ENCODE peak calls at places on chromosomes 6 and 20, in seven cellular contexts. One of them, this sample, is unnamed.

GRCh38 chr6:166629628-166630027 is 2.6 kb upstream of the RPS6KA2 start:
- DNase-seq in SK-N-SH: no peak
- DNase-seq in K562: peak; percentile 14
- DNase-seq in HCT116: no peak
- DNase-seq in HepG2: no peak
- DNase-seq in H1: no peak
- DNase-seq in GM12878: no peak
- DNase-seq in this sample: no peak

GRCh38 chr6:7334685-7335084 is 21.7 kb upstream of the SSR1 start:
- DNase-seq in SK-N-SH: no peak
- DNase-seq in K562: no peak
- DNase-seq in HCT116: no peak
- DNase-seq in HepG2: no peak
- DNase-seq in H1: no peak
- DNase-seq in GM12878: no peak
- DNase-seq in this sample: no peak

GRCh38 chr20:58398254-58398653 is 9.2 kb downstream of the VAPB start:
- DNase-seq in SK-N-SH: no peak
- DNase-seq in K562: no peak
- DNase-seq in HCT116: no peak
- DNase-seq in HepG2: no peak
- DNase-seq in H1: no peak
- DNase-seq in GM12878: no peak
- DNase-seq in this sample: no peak

GRCh38 chr6:502761-503160 is 111.2 kb downstream of the IRF4 start:
- DNase-seq in SK-N-SH: no peak
- DNase-seq in K562: no peak
- DNase-seq in HCT116: no peak
- DNase-seq in HepG2: no peak
- DNase-seq in H1: no peak
- DNase-seq in GM12878: no peak
- DNase-seq in this sample: no peak

GRCh38 chr6:157811476-157812173 is 11.4 kb upstream of the SNX9 start:
- DNase-seq in SK-N-SH: no peak
- DNase-seq in K562: peak; percentile 84
- DNase-seq in HCT116: no peak
- DNase-seq in HepG2: no peak
- DNase-seq in H1: no peak
- DNase-seq in GM12878: no peak
- DNase-seq in this sample: no peak

GRCh38 chr6:169851641-169852503 is 100.5 kb downstream of the ERMARD start:
- DNase-seq in SK-N-SH: no peak
- DNase-seq in K562: no peak
- DNase-seq in HCT116: no peak
- DNase-seq in HepG2: no peak
- DNase-seq in H1: peak; percentile 46
- DNase-seq in GM12878: no peak
- DNase-seq in this sample: no peak

GRCh38 chr6:1872649-1873131 is 263.0 kb downstream of the FOXC1 start:
- DNase-seq in SK-N-SH: peak; percentile 52
- DNase-seq in K562: no peak
- DNase-seq in HCT116: no peak
- DNase-seq in HepG2: no peak
- DNase-seq in H1: no peak
- DNase-seq in GM12878: no peak
- DNase-seq in this sample: no peak

GRCh38 chr6:52020961-52021570 is 66.3 kb downstream of the PKHD1 start:
- DNase-seq in SK-N-SH: peak; percentile 14
- DNase-seq in K562: peak; percentile 38
- DNase-seq in HCT116: peak; percentile 3
- DNase-seq in HepG2: peak; percentile 36
- DNase-seq in H1: no peak
- DNase-seq in GM12878: no peak
- DNase-seq in this sample: peak; percentile 42

GRCh38 chr6:115891111-115891669 is 169.5 kb downstream of the FRK start:
- DNase-seq in SK-N-SH: no peak
- DNase-seq in K562: no peak
- DNase-seq in HCT116: peak; percentile 15
- DNase-seq in HepG2: no peak
- DNase-seq in H1: no peak
- DNase-seq in GM12878: peak; percentile 70
- DNase-seq in this sample: no peak

GRCh38 chr6:5201271-5201670 is 59.5 kb downstream of the LYRM4 start:
- DNase-seq in SK-N-SH: no peak
- DNase-seq in K562: no peak
- DNase-seq in HCT116: no peak
- DNase-seq in HepG2: no peak
- DNase-seq in H1: no peak
- DNase-seq in GM12878: no peak
- DNase-seq in this sample: no peak

GRCh38 chr6:2412731-2413130 is 167.3 kb upstream of the GMDS start:
- DNase-seq in SK-N-SH: no peak
- DNase-seq in K562: no peak
- DNase-seq in HCT116: no peak
- DNase-seq in HepG2: no peak
- DNase-seq in H1: no peak
- DNase-seq in GM12878: no peak
- DNase-seq in this sample: no peak

GRCh38 chr6:115934145-115934544 is 126.5 kb downstream of the FRK start:
- DNase-seq in SK-N-SH: no peak
- DNase-seq in K562: no peak
- DNase-seq in HCT116: no peak
- DNase-seq in HepG2: no peak
- DNase-seq in H1: no peak
- DNase-seq in GM12878: no peak
- DNase-seq in this sample: no peak

GRCh38 chr20:54219751-54220426 is 12.0 kb downstream of the PFDN4 start:
- DNase-seq in SK-N-SH: peak; percentile 53
- DNase-seq in K562: peak; percentile 41
- DNase-seq in HCT116: peak; percentile 28
- DNase-seq in HepG2: peak; percentile 61
- DNase-seq in H1: no peak
- DNase-seq in GM12878: no peak
- DNase-seq in this sample: peak; percentile 75

GRCh38 chr20:57195759-57196100 is 70.7 kb downstream of the BMP7 start:
- DNase-seq in SK-N-SH: no peak
- DNase-seq in K562: no peak
- DNase-seq in HCT116: no peak
- DNase-seq in HepG2: no peak
- DNase-seq in H1: no peak
- DNase-seq in GM12878: no peak
- DNase-seq in this sample: no peak

GRCh38 chr6:155481215-155481614 is 25.6 kb upstream of the NOX3 start:
- DNase-seq in SK-N-SH: no peak
- DNase-seq in K562: no peak
- DNase-seq in HCT116: no peak
- DNase-seq in HepG2: no peak
- DNase-seq in H1: no peak
- DNase-seq in GM12878: no peak
- DNase-seq in this sample: no peak

GRCh38 chr6:20265842-20266241 is 53.6 kb upstream of the MBOAT1 start:
- DNase-seq in SK-N-SH: no peak
- DNase-seq in K562: no peak
- DNase-seq in HCT116: no peak
- DNase-seq in HepG2: no peak
- DNase-seq in H1: no peak
- DNase-seq in GM12878: no peak
- DNase-seq in this sample: no peak

GRCh38 chr20:59933296-59933848 is at the start of gene SYCP2:
- DNase-seq in SK-N-SH: peak; percentile 95
- DNase-seq in K562: peak; percentile 77
- DNase-seq in HCT116: no peak
- DNase-seq in HepG2: no peak
- DNase-seq in H1: no peak
- DNase-seq in GM12878: no peak
- DNase-seq in this sample: peak; percentile 84

GRCh38 chr6:136550330-136551071 is at the start of gene MAP7:
- DNase-seq in SK-N-SH: peak; percentile 88
- DNase-seq in K562: peak; percentile 82
- DNase-seq in HCT116: peak; percentile 75
- DNase-seq in HepG2: no peak
- DNase-seq in H1: peak; percentile 94
- DNase-seq in GM12878: no peak
- DNase-seq in this sample: peak; percentile 89

GRCh38 chr20:7924692-7925091 is 15.6 kb downstream of the HAO1 start:
- DNase-seq in SK-N-SH: no peak
- DNase-seq in K562: no peak
- DNase-seq in HCT116: no peak
- DNase-seq in HepG2: peak; percentile 33
- DNase-seq in H1: no peak
- DNase-seq in GM12878: no peak
- DNase-seq in this sample: no peak

GRCh38 chr6:100202417-100203194 is 208.6 kb upstream of the MCHR2 start:
- DNase-seq in SK-N-SH: no peak
- DNase-seq in K562: no peak
- DNase-seq in HCT116: peak; percentile 77
- DNase-seq in HepG2: no peak
- DNase-seq in H1: no peak
- DNase-seq in GM12878: no peak
- DNase-seq in this sample: no peak

DNA sequence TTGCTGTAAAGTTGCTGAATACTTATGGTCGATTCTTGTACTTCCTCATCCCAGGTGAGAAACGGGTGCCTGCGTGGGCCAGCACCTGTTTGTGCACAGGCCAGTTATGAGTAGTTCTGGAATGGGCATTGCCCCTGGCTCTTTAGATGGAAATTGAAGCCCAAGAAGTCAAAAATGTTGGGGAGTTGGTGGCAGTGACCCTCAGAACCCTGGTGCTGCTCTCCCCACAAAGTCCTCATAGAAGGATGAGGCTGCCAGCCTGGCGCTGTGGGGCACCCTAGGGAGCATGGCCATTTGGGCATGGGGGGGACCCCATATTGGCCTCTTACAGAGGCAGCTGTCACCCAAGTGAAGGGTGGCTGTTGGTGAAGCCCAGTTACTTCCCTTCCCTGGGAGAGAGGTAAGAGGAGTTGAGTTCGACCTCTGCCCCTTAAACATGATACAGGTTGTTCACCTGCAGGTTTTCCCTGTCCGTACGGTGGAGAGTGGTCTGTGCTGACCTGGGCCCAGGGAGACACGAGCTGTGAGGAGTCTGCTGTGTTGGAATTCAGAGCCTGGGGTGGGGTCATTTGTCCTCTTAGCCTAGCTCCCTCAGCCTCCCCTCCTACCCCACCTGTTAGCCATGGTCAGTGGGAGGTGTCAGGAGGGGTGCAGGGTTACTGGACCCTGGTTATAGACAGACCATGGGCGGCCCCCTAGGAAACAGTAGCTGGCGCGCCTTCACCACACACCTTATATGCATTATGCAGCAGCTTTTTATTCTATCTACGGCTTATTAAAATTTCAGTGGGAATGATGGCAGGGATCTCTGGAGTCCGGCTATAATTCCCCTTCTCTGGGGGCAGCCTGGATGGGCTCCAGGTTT is 4.9 kb downstream of the HMGA1 start:
- DNase-seq in SK-N-SH: no peak
- DNase-seq in K562: no peak
- DNase-seq in HCT116: no peak
- DNase-seq in HepG2: no peak
- DNase-seq in H1: no peak
- DNase-seq in GM12878: no peak
- DNase-seq in this sample: no peak
- TF ChIP-seq JUND in SK-N-SH: no peak
- TF ChIP-seq JUND in K562: no peak
- TF ChIP-seq JUND in HCT116: no peak
- TF ChIP-seq JUND in HepG2: no peak
- TF ChIP-seq JUND in H1: no peak
- TF ChIP-seq JUND in GM12878: no peak
- TF ChIP-seq JUND in this sample: no peak

DNA sequence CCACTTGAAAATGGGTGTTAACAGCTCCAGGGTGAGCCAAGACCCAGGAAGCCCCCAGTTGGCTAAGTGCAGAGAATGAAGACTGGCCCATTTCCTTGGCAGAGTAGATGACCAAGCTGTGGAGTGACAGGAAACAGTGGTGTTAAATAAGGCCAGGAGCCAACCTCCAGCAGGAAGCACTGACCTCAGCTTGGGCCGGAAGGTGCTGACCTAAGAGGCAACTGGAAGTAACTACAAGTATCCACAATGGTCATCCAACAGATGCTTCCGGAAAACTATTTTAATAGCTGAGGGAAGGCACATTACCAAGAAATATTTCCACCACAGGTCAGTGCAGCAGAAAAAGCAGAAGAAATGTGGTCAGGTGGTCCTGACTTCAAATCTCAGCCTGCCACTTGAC is 22.6 kb downstream of the MRPL14 start:
- DNase-seq in SK-N-SH: no peak
- DNase-seq in K562: no peak
- DNase-seq in HCT116: no peak
- DNase-seq in HepG2: no peak
- DNase-seq in H1: no peak
- DNase-seq in GM12878: no peak
- DNase-seq in this sample: no peak
- TF ChIP-seq JUND in SK-N-SH: no peak
- TF ChIP-seq JUND in K562: no peak
- TF ChIP-seq JUND in HCT116: no peak
- TF ChIP-seq JUND in HepG2: no peak
- TF ChIP-seq JUND in H1: no peak
- TF ChIP-seq JUND in GM12878: no peak
- TF ChIP-seq JUND in this sample: no peak

GRCh38 chr6:148837941-148838340 is 91.1 kb downstream of the UST start:
- DNase-seq in SK-N-SH: no peak
- DNase-seq in K562: no peak
- DNase-seq in HCT116: no peak
- DNase-seq in HepG2: no peak
- DNase-seq in H1: no peak
- DNase-seq in GM12878: no peak
- DNase-seq in this sample: no peak
- TF ChIP-seq JUND in SK-N-SH: no peak
- TF ChIP-seq JUND in K562: no peak
- TF ChIP-seq JUND in HCT116: no peak
- TF ChIP-seq JUND in HepG2: no peak
- TF ChIP-seq JUND in H1: no peak
- TF ChIP-seq JUND in GM12878: no peak
- TF ChIP-seq JUND in this sample: no peak

GRCh38 chr20:52432740-52433139 is 241.2 kb upstream of the ZFP64 start:
- DNase-seq in SK-N-SH: no peak
- DNase-seq in K562: no peak
- DNase-seq in HCT116: no peak
- DNase-seq in HepG2: no peak
- DNase-seq in H1: no peak
- DNase-seq in GM12878: no peak
- DNase-seq in this sample: no peak

GRCh38 chr20:52429029-52429428 is 237.4 kb upstream of the ZFP64 start:
- DNase-seq in SK-N-SH: no peak
- DNase-seq in K562: no peak
- DNase-seq in HCT116: no peak
- DNase-seq in HepG2: no peak
- DNase-seq in H1: no peak
- DNase-seq in GM12878: no peak
- DNase-seq in this sample: no peak

GRCh38 chr20:52434453-52434852 is 242.9 kb upstream of the ZFP64 start:
- DNase-seq in SK-N-SH: no peak
- DNase-seq in K562: no peak
- DNase-seq in HCT116: no peak
- DNase-seq in HepG2: no peak
- DNase-seq in H1: no peak
- DNase-seq in GM12878: no peak
- DNase-seq in this sample: no peak

GRCh38 chr20:52434041-52434425 is 242.5 kb upstream of the ZFP64 start:
- DNase-seq in SK-N-SH: no peak
- DNase-seq in K562: no peak
- DNase-seq in HCT116: no peak
- DNase-seq in HepG2: no peak
- DNase-seq in H1: no peak
- DNase-seq in GM12878: no peak
- DNase-seq in this sample: no peak

GRCh38 chr20:52433326-52434040 is 241.9 kb upstream of the ZFP64 start:
- DNase-seq in SK-N-SH: no peak
- DNase-seq in K562: no peak
- DNase-seq in HCT116: no peak
- DNase-seq in HepG2: peak; percentile 50
- DNase-seq in H1: no peak
- DNase-seq in GM12878: no peak
- DNase-seq in this sample: no peak
- TF ChIP-seq JUND in SK-N-SH: no peak
- TF ChIP-seq JUND in K562: no peak
- TF ChIP-seq JUND in HCT116: no peak
- TF ChIP-seq JUND in HepG2: no peak
- TF ChIP-seq JUND in H1: no peak
- TF ChIP-seq JUND in GM12878: no peak
- TF ChIP-seq JUND in this sample: no peak